ENCODE peak calls at places on chromosomes 6 and 20, in seven cellular contexts. E is Calu3, T is progenitor cell of endocrine pancreas, A is ascending aorta, I is BJ, Y is thoracic aorta, G is AG04450. M is an unnamed sample.
A peak's percentile ranks its signal among the peaks of the same experiment; 100 is the strongest.

GRCh38 chr6:16320533-16321340 is 82.3 kb downstream of the GMPR start:
- DNase-seq in Y (no peak), T (no peak), G (peak; percentile 60), I (no peak), A (peak; percentile 28), E (no peak), M (no peak)

GRCh38 chr20:53028337-53029007 is 56.3 kb downstream of the TSHZ2 start:
- DNase-seq in G (no peak), A (no peak), Y (no peak), I (no peak), T (no peak), E (no peak), M (no peak)

GRCh38 chr20:48215536-48215935 is 430.3 kb upstream of the SULF2 start:
- DNase-seq in E (peak; percentile 36), A (no peak), G (no peak), I (no peak), T (no peak), Y (no peak), M (no peak)

GRCh38 chr6:166465671-166466087 is 82.9 kb upstream of the MPC1 start:
- DNase-seq in I (peak; percentile 9), E (no peak), G (no peak), Y (no peak), A (no peak), T (no peak), M (no peak)

GRCh38 chr6:158353851-158354508 is 41.7 kb downstream of the TULP4 start:
- DNase-seq in I (no peak), A (no peak), E (no peak), T (no peak), G (no peak), Y (no peak), M (no peak)

GRCh38 chr20:58361549-58361948 is 27.5 kb upstream of the VAPB start:
- DNase-seq in G (no peak), A (no peak), I (peak; percentile 77), T (no peak), E (no peak), Y (no peak), M (no peak)

GRCh38 chr6:103153016-103153415 is 1706.7 kb downstream of the HACE1 start:
- DNase-seq in Y (no peak), E (no peak), A (no peak), T (no peak), G (no peak), I (no peak), M (no peak)

GRCh38 chr6:23456396-23456795 is 669.6 kb upstream of the NRSN1 start:
- DNase-seq in T (no peak), I (no peak), Y (no peak), G (no peak), E (no peak), A (no peak), M (no peak)

GRCh38 chr6:11975353-11975977 is 36.6 kb upstream of the HIVEP1 start:
- DNase-seq in E (no peak), T (no peak), I (no peak), Y (no peak), G (no peak), A (peak; percentile 14), M (no peak)

GRCh38 chr6:122998403-122998965 is 2.4 kb downstream of the CLVS2 start:
- DNase-seq in E (no peak), A (no peak), I (no peak), Y (no peak), T (no peak), G (no peak), M (no peak)

GRCh38 chr6:135555550-135555949 is 58.0 kb upstream of the AHI1 start:
- DNase-seq in E (no peak), Y (no peak), G (no peak), I (no peak), T (no peak), A (no peak), M (no peak)

GRCh38 chr6:70266142-70266541 is 36.7 kb downstream of the COL9A1 start:
- DNase-seq in I (no peak), Y (no peak), A (no peak), T (no peak), G (no peak), E (no peak), M (no peak)

GRCh38 chr6:49890988-49891387 is 24.7 kb upstream of the CRISP1 start:
- DNase-seq in E (no peak), Y (no peak), I (no peak), T (no peak), G (no peak), A (no peak), M (no peak)

DNA sequence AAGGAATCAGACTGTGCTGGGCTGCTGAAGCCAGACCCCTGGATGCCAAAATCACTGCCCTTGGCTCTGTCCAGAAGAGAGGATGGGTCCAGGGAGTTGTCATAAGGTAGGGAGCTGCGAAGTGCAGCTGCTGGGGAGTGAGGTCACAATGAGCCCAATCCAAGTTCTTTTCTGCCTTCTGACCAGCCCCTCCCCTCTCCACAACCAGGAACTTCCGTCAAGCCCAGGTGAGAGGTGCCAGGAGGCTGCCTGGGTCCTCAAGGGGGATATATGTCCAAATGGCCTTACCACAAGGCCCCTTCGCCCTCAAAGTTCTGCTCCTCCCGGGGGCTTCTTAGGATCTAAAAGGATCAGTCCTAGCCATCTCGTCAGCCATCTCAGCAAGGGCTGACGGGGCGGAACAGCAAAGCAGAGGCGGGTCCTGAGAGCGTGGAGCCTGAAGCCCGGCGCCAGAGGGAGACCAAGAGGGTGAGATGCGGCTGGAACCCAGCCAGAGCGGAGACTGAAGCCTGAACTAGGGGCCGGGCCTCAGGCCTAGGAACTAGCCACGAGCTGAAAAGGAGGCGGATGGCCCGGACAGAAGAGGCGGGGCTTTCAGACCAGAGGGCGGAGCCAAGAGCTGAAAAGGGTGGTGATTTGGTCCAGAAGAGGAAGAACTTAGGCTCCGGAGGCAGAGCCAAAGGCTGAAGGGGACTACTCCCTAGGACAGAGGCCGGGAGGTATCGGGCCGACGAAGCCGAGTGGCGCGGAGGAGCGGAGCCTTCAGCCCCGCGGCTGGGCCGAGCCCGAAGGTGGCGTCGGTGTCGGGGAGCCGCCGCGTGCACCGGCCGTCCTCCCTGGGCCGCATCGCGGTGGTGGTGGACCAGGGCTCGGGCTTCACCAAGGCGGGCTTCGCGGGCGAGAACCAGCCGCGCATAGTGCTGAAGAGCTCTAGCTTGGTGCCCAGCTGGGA is at the start of gene ACTL10:
- DNase-seq in A (peak; percentile 95), Y (peak; percentile 95), I (peak; percentile 91), G (peak; percentile 95), E (peak; percentile 99), T (peak; percentile 77), M (peak; percentile 98)
- TF ChIP-seq CTCF in A (no peak), Y (peak; percentile 25), I (peak; percentile 68), G (peak; percentile 52), E (no peak), T (peak; percentile 30), M (peak; percentile 46)

GRCh38 chr20:22623211-22623610 is 38.8 kb upstream of the FOXA2 start:
- DNase-seq in Y (no peak), T (no peak), E (peak; percentile 3), G (no peak), A (no peak), I (no peak), M (no peak)

GRCh38 chr20:22630698-22631097 is 46.3 kb upstream of the FOXA2 start:
- DNase-seq in Y (no peak), A (no peak), I (no peak), E (no peak), G (no peak), T (no peak), M (no peak)

DNA sequence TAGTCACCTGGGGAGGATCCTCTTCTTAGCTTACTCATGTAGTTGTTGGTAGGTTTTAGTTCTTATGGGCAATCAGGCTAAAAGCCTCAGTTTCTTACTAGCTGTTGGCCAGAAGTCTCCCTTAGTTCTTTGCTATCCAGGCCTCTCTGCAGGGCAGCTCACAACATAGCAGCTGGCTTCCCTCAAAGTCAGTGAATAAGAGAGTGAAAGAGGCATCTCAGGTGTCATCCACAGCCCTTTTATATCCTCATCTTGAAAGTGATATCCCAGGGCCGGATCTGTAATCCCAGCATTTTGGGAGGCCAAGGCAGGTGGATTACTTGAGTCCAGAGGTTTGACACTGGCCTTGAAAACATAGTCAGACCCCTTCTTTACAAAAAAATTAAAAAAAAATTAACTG is 42.1 kb upstream of the FOXA2 start:
- DNase-seq in I (no peak), G (no peak), E (no peak), A (no peak), T (no peak), Y (no peak), M (no peak)
- TF ChIP-seq CTCF in I (no peak), G (no peak), E (no peak), A (no peak), T (no peak), Y (no peak), M (no peak)

DNA sequence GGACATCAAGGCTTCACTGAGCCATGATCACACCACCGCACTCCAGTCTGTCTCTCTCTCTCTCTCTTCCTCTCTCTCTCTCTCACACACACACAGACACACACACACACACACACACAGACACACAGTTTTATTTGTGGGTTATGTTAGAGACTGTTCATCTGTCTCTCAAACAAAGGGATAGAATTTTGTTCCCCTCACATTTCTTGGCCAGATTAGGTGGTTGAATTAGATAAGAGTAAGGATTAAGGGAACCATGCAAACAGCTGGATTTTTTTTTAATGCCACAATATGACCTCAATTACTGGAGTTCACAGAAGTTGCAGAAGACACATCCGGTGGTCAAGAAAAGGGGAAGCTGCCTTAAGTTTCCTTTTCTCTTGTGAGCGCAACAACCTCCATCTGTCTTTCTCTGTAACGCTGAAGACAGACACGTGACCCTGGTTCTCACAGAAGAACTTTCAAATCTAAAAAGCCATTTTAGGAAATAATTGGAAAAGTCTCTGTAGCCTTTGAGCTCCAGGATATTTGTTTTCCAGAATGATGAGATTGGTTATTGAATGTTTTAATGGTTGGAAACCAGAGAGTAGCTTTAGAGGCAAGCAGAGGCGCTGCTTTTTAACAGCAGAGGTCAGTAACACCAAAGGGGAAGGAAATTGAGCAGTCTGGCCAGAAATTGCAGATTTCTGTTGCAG is 33.0 kb upstream of the LGSN start:
- DNase-seq in T (no peak), I (no peak), E (peak; percentile 52), Y (no peak), A (no peak), G (peak; percentile 15), M (no peak)
- TF ChIP-seq CTCF in T (peak; percentile 80), I (peak; percentile 32), E (peak; percentile 49), Y (no peak), A (no peak), G (peak; percentile 73), M (peak; percentile 57)

GRCh38 chr6:150874184-150874583 is 8.7 kb downstream of the MTHFD1L start:
- DNase-seq in A (no peak), I (no peak), Y (no peak), E (no peak), G (no peak), T (no peak), M (no peak)

GRCh38 chr6:150877928-150878327 is 12.4 kb downstream of the MTHFD1L start:
- DNase-seq in I (no peak), E (peak; percentile 53), Y (no peak), T (no peak), G (no peak), A (no peak), M (no peak)

GRCh38 chr6:150880336-150880735 is 14.8 kb downstream of the MTHFD1L start:
- DNase-seq in A (no peak), I (no peak), T (no peak), E (no peak), Y (no peak), G (no peak), M (no peak)

GRCh38 chr6:150878347-150879213 is 13.1 kb downstream of the MTHFD1L start:
- DNase-seq in T (no peak), E (no peak), Y (no peak), G (no peak), A (no peak), I (no peak), M (no peak)

DNA sequence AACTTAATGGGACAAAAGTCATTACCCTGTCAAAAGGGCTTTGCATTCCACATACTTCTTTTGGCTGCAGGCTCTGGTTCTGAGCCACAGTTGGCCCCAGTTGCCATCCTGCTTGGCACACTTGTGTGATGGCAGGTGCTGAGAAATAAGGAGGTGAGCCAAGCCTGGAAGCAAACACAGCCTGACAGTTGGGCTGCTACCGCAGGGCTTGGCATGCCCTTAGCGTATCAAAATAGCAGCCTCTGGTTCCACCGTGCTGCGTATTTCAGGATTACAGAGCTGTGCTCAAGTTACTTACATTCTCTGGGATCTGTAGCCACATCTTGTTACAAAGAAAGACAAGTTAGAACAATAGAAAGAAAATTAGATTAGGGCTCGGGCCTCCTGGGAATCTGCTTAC is 11.1 kb downstream of the MTHFD1L start:
- DNase-seq in T (no peak), A (no peak), G (no peak), I (no peak), E (no peak), Y (peak; percentile 33), M (no peak)
- TF ChIP-seq CTCF in T (no peak), A (peak; percentile 41), G (no peak), I (no peak), E (no peak), Y (no peak), M (peak; percentile 8)